ENCODE peak calls at places on chromosomes 3 and 15, in ten cellular contexts. F is AG08396; X is GM10248; V is activated CD4-positive, alpha-beta T cell treated with anti-CD3 and anti-CD28 coated beads for 24 hours; H is KBM-7; U is LoVo; J is effector memory CD8-positive, alpha-beta T cell; C is stimulated activated CD8-positive, alpha-beta memory T cell treated with anti-CD3 and anti-CD28 coated beads, Interleukin-15, amount 100 ng/mL, for 24 hours; B is ureter; I is HT1080. S is an unnamed sample.

GRCh38 chr15:22956257-22956979 is 23.8 kb downstream of the CYFIP1 start:
- DNase-seq in V (no peak), C (no peak), J (no peak), X (no peak), U (no peak), F (no peak), I (no peak), H (no peak), B (no peak), S (no peak)

GRCh38 chr3:169813757-169814517 is 1.2 kb upstream of the LRRC34 start:
- DNase-seq in H (peak; percentile 89), C (peak; percentile 20), U (peak; percentile 17), B (no peak), I (no peak), V (peak; percentile 46), X (peak; percentile 76), J (peak; percentile 71), F (no peak), S (peak; percentile 53)

GRCh38 chr15:91950631-91951384 is 97.3 kb downstream of the SLCO3A1 start:
- DNase-seq in H (no peak), J (no peak), C (no peak), B (no peak), V (no peak), I (no peak), U (no peak), F (no peak), X (no peak), S (no peak)

GRCh38 chr3:102361013-102361412 is 73.8 kb upstream of the ZPLD1 start:
- DNase-seq in J (no peak), C (no peak), B (no peak), U (no peak), H (no peak), F (no peak), X (no peak), I (no peak), V (no peak), S (no peak)

GRCh38 chr3:187669675-187670504 is at the start of gene SST:
- DNase-seq in B (peak; percentile 48), C (no peak), F (peak; percentile 44), H (peak; percentile 34), X (no peak), J (no peak), U (peak; percentile 34), V (no peak), I (peak; percentile 42), S (peak; percentile 79)

GRCh38 chr3:4600526-4600925 is 107.4 kb downstream of the ITPR1 start:
- DNase-seq in X (no peak), H (no peak), I (no peak), F (no peak), B (no peak), V (no peak), U (no peak), J (no peak), C (no peak), S (no peak)

GRCh38 chr3:146421814-146422748 is 47.3 kb downstream of the PLSCR2 start:
- DNase-seq in U (no peak), F (peak; percentile 36), B (no peak), C (no peak), H (no peak), I (peak; percentile 89), X (no peak), V (no peak), J (no peak), S (no peak)

GRCh38 chr3:115638991-115639390 is 15.7 kb downstream of the GAP43 start:
- DNase-seq in B (no peak), C (no peak), V (no peak), U (no peak), J (no peak), X (no peak), F (no peak), H (no peak), I (no peak), S (no peak)

GRCh38 chr3:10816019-10816862 is at the start of gene SLC6A11:
- DNase-seq in B (peak; percentile 55), F (peak; percentile 20), V (no peak), X (no peak), J (no peak), I (no peak), U (no peak), C (no peak), H (no peak), S (no peak)

GRCh38 chr15:50884583-50884982 is 23.9 kb upstream of the AP4E1 start:
- DNase-seq in I (peak; percentile 27), F (no peak), X (no peak), B (no peak), V (no peak), U (peak; percentile 74), H (no peak), C (no peak), J (no peak), S (peak; percentile 82)

GRCh38 chr3:88105325-88105724 is 44.4 kb upstream of the C3orf38 start:
- DNase-seq in I (no peak), C (no peak), V (no peak), B (no peak), J (no peak), F (no peak), X (no peak), H (no peak), U (no peak), S (no peak)

GRCh38 chr15:89195836-89196235 is 25.5 kb downstream of the RLBP1 start:
- DNase-seq in C (no peak), F (no peak), V (no peak), X (no peak), U (no peak), H (no peak), I (no peak), B (no peak), J (no peak), S (no peak)

GRCh38 chr3:42652611-42653302 is 740 bp upstream of the ZBTB47 start:
- DNase-seq in H (peak; percentile 83), F (peak; percentile 78), J (no peak), U (peak; percentile 78), B (peak; percentile 76), X (peak; percentile 43), I (peak; percentile 93), C (no peak), V (no peak), S (peak; percentile 72)

S was measured in Caki2.